ENCODE peak calls at places on chromosomes 16 and 17, in five cellular contexts. H is WTC11, I is HuH-7.5, A is occipital lobe, D is A549. G is an unnamed sample.

GRCh38 chr17:77409282-77410161 is 268.8 kb downstream of the SEC14L1 start:
- DNase-seq in H (peak; percentile 70), I (no peak), A (no peak), D (no peak), G (no peak)

GRCh38 chr16:24758373-24758772 is 28.9 kb downstream of the TNRC6A start:
- DNase-seq in H (no peak), I (no peak), A (no peak), D (no peak), G (peak; percentile 23)

GRCh38 chr17:40522250-40522960 is 21.0 kb upstream of the TNS4 start:
- DNase-seq in H (no peak), I (no peak), A (no peak), D (no peak), G (no peak)

GRCh38 chr16:57735755-57736418 is at the start of gene KATNB1:
- DNase-seq in H (no peak), I (peak; percentile 5), A (no peak), D (no peak), G (no peak)

GRCh38 chr17:80872999-80873951 is 118.4 kb upstream of the CHMP6 start:
- DNase-seq in H (peak; percentile 68), I (no peak), A (peak; percentile 17), D (peak; percentile 38), G (no peak)

GRCh38 chr17:2138768-2139167 is 83.9 kb downstream of the HIC1 start:
- DNase-seq in H (no peak), I (no peak), A (no peak), D (no peak), G (no peak)

GRCh38 chr16:54504372-54504771 is 217.8 kb upstream of the IRX3 start:
- DNase-seq in H (no peak), I (no peak), A (no peak), D (no peak), G (no peak)

GRCh38 chr16:31130899-31131298 is 4.6 kb downstream of the PRSS8 start:
- DNase-seq in H (peak; percentile 74), I (no peak), A (no peak), D (no peak), G (no peak)

GRCh38 chr17:41779954-41780353 is 6.6 kb downstream of the JUP start:
- DNase-seq in H (no peak), I (no peak), A (no peak), D (no peak), G (no peak)

GRCh38 chr17:75273968-75274708 is 3.1 kb upstream of the MIF4GD start:
- DNase-seq in H (no peak), I (no peak), A (no peak), D (no peak), G (no peak)

GRCh38 chr16:10744370-10745030 is 858 bp downstream of the NUBP1 start:
- DNase-seq in H (no peak), I (no peak), A (no peak), D (peak; percentile 25), G (no peak)

GRCh38 chr17:80991645-80992076 is at the start of gene CHMP6:
- DNase-seq in H (peak; percentile 69), I (peak; percentile 87), A (no peak), D (peak; percentile 85), G (no peak)

GRCh38 chr17:45013021-45013997 is 38.1 kb downstream of the DCAKD start:
- DNase-seq in H (peak; percentile 27), I (no peak), A (peak; percentile 8), D (no peak), G (no peak)

GRCh38 chr16:30382398-30383015 is at the start of gene SEPTIN1:
- DNase-seq in H (no peak), I (no peak), A (no peak), D (no peak), G (no peak)

GRCh38 chr16:4957420-4957719 is 760 bp upstream of the SEC14L5 start:
- DNase-seq in H (no peak), I (no peak), A (no peak), D (no peak), G (no peak)

GRCh38 chr17:17626151-17626805 is 34.8 kb upstream of the PEMT start:
- DNase-seq in H (peak; percentile 67), I (no peak), A (no peak), D (no peak), G (no peak)

GRCh38 chr16:70768205-70768580 is 32.8 kb downstream of the VAC14 start:
- DNase-seq in H (no peak), I (no peak), A (no peak), D (no peak), G (no peak)

GRCh38 chr17:78589885-78590284 is 12.7 kb upstream of the DNAH17 start:
- DNase-seq in H (no peak), I (no peak), A (no peak), D (no peak), G (no peak)

GRCh38 chr17:42340691-42341127 is 47.5 kb downstream of the STAT3 start:
- DNase-seq in H (no peak), I (no peak), A (no peak), D (no peak), G (no peak)

GRCh38 chr17:50272711-50273653 is 1.3 kb upstream of the TMEM92 start:
- DNase-seq in H (peak; percentile 84), I (peak; percentile 75), A (no peak), D (peak; percentile 73), G (no peak)

GRCh38 chr16:26889751-26890150 is 177.0 kb upstream of the C16orf82 start:
- DNase-seq in H (no peak), I (no peak), A (no peak), D (no peak), G (no peak)

GRCh38 chr16:54928016-54928356 is 2.7 kb upstream of the IRX5 start:
- DNase-seq in H (no peak), I (no peak), A (no peak), D (no peak), G (no peak)

GRCh38 chr17:18259621-18260331 is 686 bp upstream of the MIEF2 start:
- DNase-seq in H (no peak), I (no peak), A (no peak), D (no peak), G (no peak)

GRCh38 chr17:59684967-59685366 is 22.3 kb downstream of the PTRH2 start:
- DNase-seq in H (no peak), I (no peak), A (no peak), D (no peak), G (no peak)

GRCh38 chr17:69870091-69870530 is 204.9 kb upstream of the KCNJ16 start:
- DNase-seq in H (no peak), I (no peak), A (no peak), D (no peak), G (peak; percentile 30)

GRCh38 chr17:64270885-64271284 is 7.8 kb upstream of the TEX2 start:
- DNase-seq in H (no peak), I (no peak), A (no peak), D (no peak), G (no peak)

GRCh38 chr16:5488581-5488980 is 391.0 kb upstream of the EEF2KMT start:
- DNase-seq in H (no peak), I (no peak), A (no peak), D (no peak), G (no peak)

GRCh38 chr17:29590261-29590978 is 972 bp upstream of the GIT1 start:
- DNase-seq in H (no peak), I (no peak), A (peak; percentile 57), D (peak; percentile 56), G (no peak)

GRCh38 chr17:81354252-81354943 is 40.9 kb upstream of the BAHCC1 start:
- DNase-seq in H (no peak), I (no peak), A (no peak), D (no peak), G (no peak)